ENCODE peak calls at places on chromosomes 4 and X, in ten cellular contexts. U is GM23338, T is colonic mucosa, J is choroid plexus epithelial cell, X is AG09309, Y is AG09319, I is fibroblast of pulmonary artery, P is neural crest cell, B is fibroblast of lung, S is AG04450. W is an unnamed sample.

GRCh38 chr4:1215347-1216075 is 33.4 kb downstream of the CTBP1 start:
- DNase-seq in J (peak), I (no peak), S (no peak), Y (no peak), T (no peak), B (no peak), X (no peak), U (no peak), P (no peak), W (no peak)

GRCh38 chr4:22743290-22743689 is 50.6 kb downstream of the GBA3 start:
- DNase-seq in J (no peak), U (no peak), B (no peak), Y (no peak), S (no peak), X (no peak), T (no peak), P (no peak), I (no peak), W (no peak)

GRCh38 chr4:109067509-109068205 is 234.8 kb downstream of the COL25A1 start:
- DNase-seq in T (no peak), S (peak), P (no peak), X (no peak), U (no peak), Y (no peak), B (peak), I (peak), J (peak), W (no peak)

GRCh38 chr4:76526585-76526990 is 91.6 kb downstream of the SHROOM3 start:
- DNase-seq in U (no peak), P (no peak), J (peak), S (peak), T (peak), B (peak), Y (no peak), I (peak), X (no peak), W (no peak)

GRCh38 chrX:111444881-111445280 is 32.9 kb upstream of the DCX start:
- DNase-seq in J (no peak), T (no peak), U (peak), B (no peak), P (no peak), X (no peak), S (no peak), I (no peak), Y (no peak), W (no peak)

GRCh38 chr4:163542275-163542674 is 47.8 kb downstream of the TMA16 start:
- DNase-seq in T (no peak), B (peak), U (no peak), I (peak), Y (no peak), S (no peak), J (peak), X (no peak), P (no peak), W (no peak)

GRCh38 chr4:184746532-184746870 is 12.6 kb upstream of the CENPU start:
- DNase-seq in P (no peak), X (peak), I (peak), Y (peak), J (peak), B (peak), T (peak), S (peak), U (peak), W (no peak)

GRCh38 chr4:76090241-76090691 is 15.8 kb downstream of the ART3 start:
- DNase-seq in Y (peak), P (no peak), S (peak), T (peak), X (peak), I (peak), J (peak), B (peak), U (no peak), W (no peak)

GRCh38 chr4:98092833-98093439 is 50.3 kb downstream of the STPG2 start:
- DNase-seq in J (peak), B (peak), I (peak), Y (no peak), U (peak), X (no peak), P (no peak), S (no peak), T (no peak), W (no peak)

GRCh38 chrX:150763810-150764209 is 70.6 kb downstream of the MTMR1 start:
- DNase-seq in S (no peak), U (peak), I (no peak), X (no peak), Y (no peak), T (no peak), B (no peak), J (peak), P (no peak), W (no peak)

GRCh38 chr4:132180020-132180427 is 969.1 kb upstream of the PCDH10 start:
- DNase-seq in S (peak), B (peak), U (no peak), T (no peak), I (peak), P (no peak), X (no peak), Y (no peak), J (peak), W (no peak)

GRCh38 chr4:6695660-6696581 is 2.2 kb downstream of the S100P start:
- DNase-seq in J (no peak), U (no peak), I (no peak), T (peak), Y (no peak), P (no peak), B (no peak), S (no peak), X (no peak), W (no peak)

GRCh38 chr4:56773346-56773745 is 48.2 kb downstream of the SPINK2 start:
- DNase-seq in I (no peak), S (no peak), J (no peak), Y (no peak), X (no peak), U (no peak), B (no peak), T (no peak), P (no peak), W (no peak)

GRCh38 chr4:1113311-1114009 is at the start of gene RNF212:
- DNase-seq in P (peak), Y (no peak), J (peak), S (no peak), T (peak), U (peak), B (peak), I (peak), X (no peak), W (no peak)

GRCh38 chr4:86944964-86945781 is 10.4 kb downstream of the AFF1 start:
- DNase-seq in T (no peak), U (no peak), I (no peak), P (no peak), X (no peak), Y (no peak), S (no peak), J (no peak), B (no peak), W (no peak)

GRCh38 chr4:92047209-92047877 is 256.4 kb upstream of the GRID2 start:
- DNase-seq in Y (no peak), B (peak), U (peak), T (no peak), I (peak), S (no peak), P (no peak), X (no peak), J (peak), W (no peak)

GRCh38 chr4:142582340-142582739 is 263.8 kb downstream of the INPP4B start:
- DNase-seq in T (no peak), B (no peak), S (no peak), I (no peak), Y (no peak), J (no peak), P (no peak), X (no peak), U (no peak), W (no peak)

GRCh38 chr4:97152159-97152558 is 991.1 kb downstream of the STPG2 start:
- DNase-seq in S (no peak), Y (no peak), U (no peak), X (no peak), I (no peak), J (peak), P (no peak), T (no peak), B (peak), W (no peak)

GRCh38 chrX:103730746-103731508 is 20.2 kb downstream of the TMEM31 start:
- DNase-seq in T (no peak), X (peak), U (no peak), S (peak), J (peak), Y (no peak), P (no peak), I (peak), B (peak), W (no peak)

GRCh38 chrX:107826286-107827136 is 845 bp downstream of the MID2 start:
- DNase-seq in S (no peak), Y (no peak), P (peak), B (peak), I (peak), U (peak), J (peak), X (no peak), T (peak), W (no peak)
- TF ChIP-seq CTCF in S (no peak), Y (no peak), P (peak), B (no peak), I (no peak), U (no peak), J (no peak), X (no peak), T (no peak), W (no peak)

GRCh38 chr4:95544433-95545103 is 4.2 kb downstream of the UNC5C start:
- DNase-seq in I (no peak), S (no peak), T (no peak), U (peak), J (peak), X (no peak), P (no peak), B (no peak), Y (no peak), W (no peak)
- TF ChIP-seq CTCF in I (peak), S (no peak), T (no peak), U (peak), J (peak), X (no peak), P (peak), B (peak), Y (no peak), W (peak)

DNA sequence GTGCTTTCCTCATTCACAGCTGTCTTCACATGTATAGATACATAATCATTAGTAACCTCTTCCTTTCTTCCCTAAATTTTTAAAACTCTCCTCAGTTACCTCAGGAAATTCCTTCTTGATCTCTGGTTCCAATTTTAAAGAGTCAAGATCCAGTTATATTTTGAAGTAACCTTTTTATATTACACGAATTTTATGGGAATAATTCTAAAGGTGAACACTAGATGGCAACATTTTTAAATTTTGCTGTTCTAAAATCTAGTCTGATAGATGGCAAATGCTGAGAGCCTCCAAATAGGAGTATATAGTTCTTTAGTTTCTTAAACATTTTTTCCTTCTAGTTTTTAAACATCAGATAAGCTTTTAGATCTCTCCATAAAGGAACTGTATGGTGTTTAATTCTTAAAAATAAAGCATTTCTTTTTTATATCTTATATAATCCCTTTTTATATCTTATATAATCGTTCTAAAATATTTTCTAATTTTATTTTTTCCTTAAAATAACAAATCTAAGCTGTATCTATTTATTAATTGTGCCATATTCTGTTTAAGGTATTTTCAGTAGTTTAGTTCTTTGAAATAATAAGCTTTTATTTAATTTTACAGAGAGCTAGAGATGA is 37.9 kb upstream of the PAPSS1 start:
- DNase-seq in J (peak), U (peak), S (peak), B (peak), P (no peak), Y (no peak), X (no peak), T (no peak), I (peak), W (no peak)
- TF ChIP-seq CTCF in J (peak), U (no peak), S (peak), B (peak), P (peak), Y (peak), X (peak), T (peak), I (peak), W (peak)

GRCh38 chr4:54840992-54841768 is 183.4 kb downstream of the KIT start:
- DNase-seq in X (peak), I (peak), P (no peak), Y (no peak), B (no peak), T (peak), U (no peak), S (no peak), J (peak), W (no peak)
- TF ChIP-seq CTCF in X (peak), I (no peak), P (no peak), Y (peak), B (no peak), T (no peak), U (peak), S (no peak), J (peak), W (peak)

DNA sequence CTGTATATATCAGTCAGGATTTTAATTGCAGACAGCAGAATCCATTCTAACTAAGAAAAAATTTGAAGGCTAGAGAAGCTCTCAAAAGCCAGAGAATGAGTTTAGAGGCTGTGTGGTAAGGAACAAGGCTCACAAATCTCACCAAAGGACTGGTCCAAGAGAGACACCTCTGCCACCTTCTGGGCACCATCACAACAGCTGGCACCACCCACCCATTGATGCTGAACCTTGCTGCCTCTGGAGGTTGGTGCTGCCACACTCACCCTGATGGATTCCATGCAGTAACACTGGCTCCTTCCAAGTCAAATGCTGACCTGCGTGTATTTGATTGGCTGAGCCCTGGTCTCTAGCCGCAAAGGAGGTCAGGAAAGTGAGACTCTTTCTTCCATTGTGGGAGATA is 100.8 kb downstream of the BEND2 start:
- DNase-seq in J (no peak), B (no peak), Y (no peak), I (no peak), S (no peak), T (no peak), X (no peak), P (no peak), U (peak), W (no peak)
- TF ChIP-seq CTCF in J (no peak), B (no peak), Y (no peak), I (no peak), S (no peak), T (no peak), X (no peak), P (no peak), U (peak), W (no peak)

GRCh38 chrX:40922307-40922706 is 162.9 kb upstream of the USP9X start:
- DNase-seq in B (peak), Y (no peak), X (no peak), J (peak), S (no peak), I (peak), T (no peak), P (no peak), U (peak), W (no peak)
- TF ChIP-seq CTCF in B (peak), Y (peak), X (peak), J (peak), S (peak), I (peak), T (no peak), P (peak), U (peak), W (peak)

GRCh38 chr4:81915430-81915829 is 443.7 kb upstream of the RASGEF1B start:
- DNase-seq in T (no peak), Y (no peak), S (no peak), B (no peak), I (no peak), J (no peak), U (no peak), P (no peak), X (no peak), W (no peak)

GRCh38 chr4:81919810-81920209 is 448.1 kb upstream of the RASGEF1B start:
- DNase-seq in P (no peak), B (no peak), I (no peak), X (no peak), Y (no peak), S (no peak), J (no peak), T (no peak), U (peak), W (no peak)

GRCh38 chr4:81921757-81922159 is 450.1 kb upstream of the RASGEF1B start:
- DNase-seq in T (no peak), J (no peak), I (no peak), X (no peak), P (no peak), Y (no peak), U (no peak), B (no peak), S (no peak), W (no peak)

GRCh38 chr4:81922271-81922775 is 450.6 kb upstream of the RASGEF1B start:
- DNase-seq in P (no peak), J (no peak), Y (no peak), U (no peak), X (no peak), B (no peak), T (no peak), S (no peak), I (no peak), W (no peak)

DNA sequence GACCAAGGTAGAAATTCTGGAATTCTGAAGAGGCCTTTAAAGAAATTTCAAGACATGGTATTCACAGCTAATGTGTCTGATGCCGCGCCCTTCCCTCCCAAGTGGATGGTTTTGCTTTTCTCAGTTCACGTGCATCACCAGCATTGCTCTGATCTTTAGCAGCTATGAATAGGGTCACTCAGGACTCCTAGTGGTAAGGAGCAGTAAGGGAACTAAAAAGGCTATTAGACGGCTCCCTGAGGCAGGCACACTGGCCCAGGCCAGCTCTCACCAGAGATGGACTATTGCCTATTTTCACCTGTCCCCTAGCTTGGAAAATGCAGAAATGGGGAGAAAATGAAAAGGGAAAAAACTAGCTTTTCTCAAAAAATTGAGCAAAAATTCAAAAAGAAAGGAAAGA is 447.5 kb upstream of the RASGEF1B start:
- DNase-seq in P (no peak), J (peak), X (no peak), S (no peak), U (peak), T (no peak), I (peak), Y (no peak), B (no peak), W (no peak)
- TF ChIP-seq CTCF in P (peak), J (peak), X (no peak), S (peak), U (peak), T (peak), I (peak), Y (peak), B (peak), W (peak)

GRCh38 chr4:126592088-126592487 is 1040.7 kb upstream of the INTU start:
- DNase-seq in Y (no peak), P (no peak), B (peak), I (peak), T (no peak), J (peak), S (no peak), U (peak), X (no peak), W (no peak)
- TF ChIP-seq CTCF in Y (peak), P (peak), B (peak), I (peak), T (no peak), J (peak), S (peak), U (peak), X (peak), W (peak)

GRCh38 chrX:131366387-131366786 is 77.3 kb upstream of the IGSF1 start:
- DNase-seq in J (no peak), Y (no peak), B (no peak), P (no peak), X (no peak), S (no peak), I (no peak), T (no peak), U (peak), W (no peak)
- TF ChIP-seq CTCF in J (no peak), Y (no peak), B (no peak), P (peak), X (no peak), S (no peak), I (no peak), T (no peak), U (peak), W (peak)

GRCh38 chrX:18101087-18101486 is 119.6 kb downstream of the BEND2 start:
- DNase-seq in J (no peak), I (no peak), P (no peak), B (no peak), S (no peak), T (no peak), Y (no peak), X (no peak), U (no peak), W (no peak)
- TF ChIP-seq CTCF in J (no peak), I (no peak), P (no peak), B (no peak), S (no peak), T (no peak), Y (no peak), X (no peak), U (no peak), W (no peak)

W was measured in type B pancreatic cell.